ENCODE peak calls at places on chromosomes 16 and 17, in nine cellular contexts. D is PC-9, C is thoracic aorta, P is choroid plexus epithelial cell, H is NB4, L is A549, Z is bronchial epithelial cell, Y is AG04450, K is colonic mucosa. M is an unnamed sample.

GRCh38 chr17:17492562-17492961 is 3.6 kb downstream of the RASD1 start:
- DNase-seq in C (no peak), K (no peak), P (no peak), D (no peak), Z (no peak), Y (no peak), L (no peak), H (no peak), M (no peak)

GRCh38 chr17:59863607-59864006 is 29.1 kb downstream of the TUBD1 start:
- DNase-seq in P (no peak), Z (no peak), C (no peak), H (no peak), D (no peak), K (no peak), Y (no peak), L (no peak), M (no peak)

GRCh38 chr16:54073356-54073755 is 213.2 kb downstream of the IRX3 start:
- DNase-seq in Y (no peak), D (no peak), C (no peak), L (no peak), H (peak; percentile 68), Z (no peak), K (no peak), P (no peak), M (no peak)

GRCh38 chr17:75241143-75241430 is 20.3 kb downstream of the GGA3 start:
- DNase-seq in D (no peak), H (no peak), Z (no peak), L (no peak), C (no peak), P (no peak), Y (no peak), K (no peak), M (no peak)

GRCh38 chr16:88013766-88014165 is 62.5 kb downstream of the BANP start:
- DNase-seq in C (no peak), Z (no peak), L (no peak), P (no peak), H (no peak), Y (no peak), D (no peak), K (peak; percentile 82), M (no peak)

GRCh38 chr17:74325743-74326379 is at the start of gene KIF19:
- DNase-seq in Y (no peak), Z (no peak), H (no peak), P (no peak), D (no peak), L (no peak), K (peak; percentile 36), C (no peak), M (peak; percentile 66)

GRCh38 chr16:29807426-29808218 is 1.3 kb downstream of the MAZ start:
- DNase-seq in P (peak; percentile 95), C (peak; percentile 70), D (peak; percentile 88), K (peak; percentile 95), L (peak; percentile 95), Y (peak; percentile 76), Z (peak; percentile 79), H (peak; percentile 98), M (peak; percentile 93)

GRCh38 chr17:55067697-55068439 is 99.3 kb downstream of the STXBP4 start:
- DNase-seq in H (peak; percentile 48), Y (no peak), P (peak; percentile 31), C (no peak), Z (peak; percentile 77), L (no peak), K (no peak), D (no peak), M (no peak)

GRCh38 chr17:9239821-9240658 is 218.7 kb downstream of the NTN1 start:
- DNase-seq in Z (peak; percentile 17), H (no peak), Y (no peak), L (peak; percentile 50), C (peak; percentile 40), D (no peak), K (peak; percentile 79), P (peak; percentile 52), M (peak; percentile 68)

GRCh38 chr17:5055543-5055942 is 20.3 kb upstream of the SLC52A1 start:
- DNase-seq in Z (no peak), L (peak; percentile 77), C (no peak), P (no peak), Y (no peak), D (no peak), K (no peak), H (peak; percentile 11), M (no peak)

GRCh38 chr16:84040823-84041391 is 1.7 kb downstream of the SLC38A8 start:
- DNase-seq in Z (no peak), K (no peak), C (no peak), L (no peak), H (no peak), Y (no peak), D (no peak), P (no peak), M (no peak)
- H3K4me3 ChIP-seq in Z (no peak overlapping the region), K (no peak overlapping the region), C (no peak overlapping the region), L (no peak overlapping the region), H (no peak overlapping the region), Y (no peak overlapping the region), D (no peak overlapping the region), P (no peak overlapping the region), M (no peak overlapping the region)

GRCh38 chr17:14304222-14304844 is 3.5 kb downstream of the HS3ST3B1 start:
- DNase-seq in K (no peak), L (no peak), C (no peak), D (no peak), Y (no peak), P (peak; percentile 17), Z (no peak), H (no peak), M (no peak)

GRCh38 chr17:14301761-14302401 is 1.0 kb downstream of the HS3ST3B1 start:
- DNase-seq in D (no peak), H (peak; percentile 69), L (peak; percentile 29), Z (no peak), C (no peak), K (peak; percentile 44), Y (no peak), P (peak; percentile 67), M (peak; percentile 56)

GRCh38 chr17:14301279-14301760 is 439 bp downstream of the HS3ST3B1 start:
- DNase-seq in H (no peak), L (no peak), Y (no peak), D (no peak), C (no peak), P (peak; percentile 42), K (no peak), Z (peak; percentile 29), M (no peak)

GRCh38 chr17:14303343-14304221 is 2.7 kb downstream of the HS3ST3B1 start:
- DNase-seq in D (no peak), Y (no peak), Z (no peak), H (no peak), K (no peak), C (no peak), L (no peak), P (peak; percentile 43), M (no peak)

DNA sequence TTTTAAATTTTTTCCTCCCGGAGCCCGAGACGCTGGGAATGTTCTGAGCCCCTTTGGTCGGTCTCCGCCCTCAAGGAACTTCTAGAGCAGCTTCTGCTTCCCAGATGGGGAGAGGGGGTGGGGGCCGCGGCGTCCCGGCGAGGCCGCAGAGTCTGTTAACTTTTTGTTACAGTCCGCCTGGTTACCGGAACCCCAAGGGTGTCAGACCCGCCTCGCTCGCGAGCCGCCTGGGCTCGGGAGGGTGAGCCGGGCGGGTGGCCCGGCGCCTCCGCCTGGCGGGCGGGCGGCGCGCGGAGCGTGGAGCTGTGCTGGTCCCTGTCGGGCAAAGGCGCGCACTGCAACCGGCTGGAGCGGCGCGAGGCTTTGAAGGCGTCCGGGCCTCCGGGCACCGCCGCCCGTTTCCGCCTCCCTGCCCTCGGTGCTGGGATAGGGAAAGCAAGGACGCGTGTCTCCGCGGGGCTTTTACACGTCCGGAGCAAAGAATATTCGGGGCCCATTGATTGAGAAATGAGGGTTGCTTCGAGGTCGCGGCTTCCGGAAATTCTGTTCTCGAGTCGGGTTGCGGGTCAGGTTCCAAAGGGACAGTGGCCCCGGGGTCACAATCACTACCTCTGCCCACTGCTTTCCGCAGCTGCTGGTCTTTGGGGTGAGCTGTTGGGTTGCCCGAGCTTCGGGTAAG is 1.7 kb downstream of the HS3ST3B1 start:
- DNase-seq in D (no peak), Y (peak; percentile 63), Z (peak; percentile 51), L (peak; percentile 80), K (peak; percentile 81), P (peak; percentile 90), C (no peak), H (peak; percentile 89), M (peak; percentile 78)
- TF ChIP-seq CTCF in D (no peak), Y (peak; percentile 72), Z (peak; percentile 83), L (peak; percentile 87), K (peak; percentile 96), P (peak; percentile 62), C (peak; percentile 92), H (peak; percentile 56), M (peak; percentile 79)

GRCh38 chr16:81482329-81483063 is 37.9 kb downstream of the CMIP start:
- DNase-seq in L (no peak), C (no peak), H (peak; percentile 43), D (no peak), Z (no peak), Y (no peak), P (no peak), K (no peak), M (peak; percentile 23)
- H3K4me3 ChIP-seq in L (no peak overlapping the region), C (no peak overlapping the region), H (no peak overlapping the region), D (no peak overlapping the region), Z (no peak overlapping the region), Y (no peak overlapping the region), P (no peak overlapping the region), K (no peak overlapping the region), M (no peak overlapping the region)

DNA sequence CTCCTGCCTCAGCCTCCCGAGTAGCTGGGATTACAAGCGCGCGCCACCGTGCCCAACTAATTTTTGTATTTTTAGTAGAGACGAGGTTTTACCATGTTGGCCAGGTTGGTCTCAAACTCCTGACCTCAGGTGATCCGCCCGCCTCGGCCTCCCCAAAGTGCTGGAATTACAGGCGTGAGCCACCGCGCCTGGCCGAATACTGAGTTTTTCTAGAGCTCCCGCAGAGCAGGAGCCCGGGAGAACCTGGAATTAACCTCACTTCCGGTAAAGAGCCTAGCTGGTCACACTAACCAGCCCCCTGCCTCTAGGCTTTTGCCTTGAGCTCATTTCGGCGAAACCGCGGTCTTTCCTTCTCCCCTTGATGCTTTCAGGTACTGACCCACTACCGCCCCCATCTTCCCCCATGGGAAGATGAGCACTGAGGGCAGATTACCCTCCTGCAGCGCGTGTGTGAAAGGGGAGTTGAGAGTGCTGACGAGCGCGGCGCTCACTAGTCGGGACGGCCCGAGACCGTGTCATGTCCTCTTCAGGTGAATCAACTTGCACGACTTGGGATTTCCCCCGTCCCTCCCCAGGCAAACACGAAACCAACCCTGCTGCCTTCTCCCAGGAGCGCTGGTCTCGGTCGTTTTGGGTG is 743 bp upstream of the NEK8 start:
- DNase-seq in Z (peak; percentile 91), H (peak; percentile 82), P (peak; percentile 44), D (peak; percentile 74), L (peak; percentile 87), Y (no peak), C (no peak), K (peak; percentile 76), M (peak; percentile 97)
- TF ChIP-seq CTCF in Z (peak; percentile 36), H (peak; percentile 31), P (peak; percentile 35), D (peak; percentile 32), L (peak; percentile 36), Y (peak; percentile 48), C (no peak), K (no peak), M (peak; percentile 24)

GRCh38 chr17:66466933-66467367 is 164.5 kb downstream of the PRKCA start:
- DNase-seq in D (peak; percentile 98), L (peak; percentile 97), H (peak; percentile 72), Z (peak; percentile 99), Y (peak; percentile 96), K (no peak), C (no peak), P (peak; percentile 99), M (peak; percentile 73)
- H3K4me3 ChIP-seq in D (peak overlapping the region; percentile 44), L (peak overlapping the region; percentile 6), H (no peak overlapping the region), Z (no peak overlapping the region), Y (peak overlapping the region; percentile 34), K (no peak overlapping the region), C (peak overlapping the region; percentile 42), P (no peak overlapping the region), M (no peak overlapping the region)

GRCh38 chr16:4232541-4233386 is 9.1 kb downstream of the SRL start:
- DNase-seq in H (no peak), Z (no peak), Y (no peak), L (no peak), C (no peak), P (no peak), D (no peak), K (no peak), M (no peak)
- TF ChIP-seq CTCF in H (no peak), Z (no peak), Y (no peak), L (no peak), C (no peak), P (no peak), D (no peak), K (no peak), M (no peak)

M was measured in GM12865.